ENCODE peak calls at places on chromosomes 13 and 19, in five cellular contexts. Z is hepatocyte, E is tibial nerve, Q is IMR-90, V is PC-3. F is an unnamed sample.

GRCh38 chr13:74770361-74770760 is 636.2 kb upstream of the KLF12 start:
- DNase-seq in Z (no peak), E (no peak), Q (peak; percentile 94), V (peak; percentile 78), F (peak; percentile 46)

GRCh38 chr13:48559638-48560320 is 26.9 kb upstream of the RCBTB2 start:
- DNase-seq in Z (no peak), E (no peak), Q (peak; percentile 70), V (peak; percentile 75), F (no peak)

GRCh38 chr19:51511353-51511752 is 9.8 kb upstream of the SIGLEC12 start:
- DNase-seq in Z (no peak), E (no peak), Q (no peak), V (peak; percentile 28), F (no peak)

GRCh38 chr13:33815011-33815550 is 2.9 kb upstream of the RFC3 start:
- DNase-seq in Z (no peak), E (no peak), Q (no peak), V (no peak), F (no peak)

GRCh38 chr19:52170863-52171320 is 529 bp downstream of the ZNF836 start:
- DNase-seq in Z (peak; percentile 31), E (no peak), Q (no peak), V (no peak), F (no peak)

GRCh38 chr13:27353166-27353583 is 71.2 kb upstream of the GTF3A start:
- DNase-seq in Z (peak; percentile 57), E (no peak), Q (peak; percentile 88), V (peak; percentile 74), F (peak; percentile 29)

GRCh38 chr13:110262944-110263343 is 44.0 kb downstream of the COL4A1 start:
- DNase-seq in Z (no peak), E (no peak), Q (no peak), V (no peak), F (no peak)

GRCh38 chr13:97716746-97717145 is 236.7 kb upstream of the IPO5 start:
- DNase-seq in Z (no peak), E (no peak), Q (no peak), V (no peak), F (no peak)

GRCh38 chr19:49788857-49789256 is 22.1 kb downstream of the AP2A1 start:
- DNase-seq in Z (no peak), E (no peak), Q (no peak), V (no peak), F (no peak)

GRCh38 chr13:42803563-42804212 is 22.3 kb downstream of the FAM216B start:
- DNase-seq in Z (no peak), E (no peak), Q (peak; percentile 85), V (no peak), F (no peak)

GRCh38 chr19:17886515-17886914 is 14.8 kb downstream of the SLC5A5 start:
- DNase-seq in Z (no peak), E (no peak), Q (no peak), V (no peak), F (no peak)

GRCh38 chr13:68176486-68176885 is 946.4 kb upstream of the PCDH9 start:
- DNase-seq in Z (peak; percentile 19), E (no peak), Q (peak; percentile 36), V (peak; percentile 68), F (peak; percentile 34)

GRCh38 chr13:98842074-98842473 is 89.6 kb upstream of the SLC15A1 start:
- DNase-seq in Z (peak; percentile 51), E (no peak), Q (no peak), V (no peak), F (no peak)

GRCh38 chr19:46298477-46299003 is 1.7 kb downstream of the HIF3A start:
- DNase-seq in Z (no peak), E (no peak), Q (no peak), V (no peak), F (no peak)
- H3K4me3 ChIP-seq in Z (peak overlapping the region; percentile 19), E (peak overlapping the region; percentile 42), Q (no peak overlapping the region), V (no peak overlapping the region), F (no peak overlapping the region)

GRCh38 chr13:53408306-53408705 is 379.7 kb downstream of the OLFM4 start:
- DNase-seq in Z (no peak), E (no peak), Q (no peak), V (no peak), F (no peak)

GRCh38 chr13:53411443-53411842 is 382.8 kb downstream of the OLFM4 start:
- DNase-seq in Z (no peak), E (no peak), Q (no peak), V (no peak), F (no peak)

GRCh38 chr13:53408847-53409568 is 380.4 kb downstream of the OLFM4 start:
- DNase-seq in Z (no peak), E (no peak), Q (no peak), V (no peak), F (no peak)

GRCh38 chr13:53405616-53406015 is 377.0 kb downstream of the OLFM4 start:
- DNase-seq in Z (peak; percentile 22), E (no peak), Q (no peak), V (no peak), F (no peak)
- TF ChIP-seq CTCF in Z (peak; percentile 6), E (no peak), Q (no peak), V (no peak), F (no peak)

GRCh38 chr19:35040826-35041547 is 534 bp upstream of the HPN start:
- DNase-seq in Z (peak; percentile 89), E (peak; percentile 89), Q (no peak), V (no peak), F (no peak)

GRCh38 chr19:35039881-35040456 is 1.6 kb upstream of the HPN start:
- DNase-seq in Z (no peak), E (no peak), Q (no peak), V (no peak), F (no peak)

GRCh38 chr19:35038623-35039512 is 2.7 kb upstream of the HPN start:
- DNase-seq in Z (no peak), E (no peak), Q (no peak), V (no peak), F (no peak)

GRCh38 chr19:35041548-35042055 is at the start of gene HPN:
- DNase-seq in Z (peak; percentile 91), E (no peak), Q (no peak), V (no peak), F (no peak)

GRCh38 chr19:35040474-35040825 is 1.1 kb upstream of the HPN start:
- DNase-seq in Z (no peak), E (no peak), Q (no peak), V (no peak), F (no peak)
- H3K27ac ChIP-seq in Z (peak overlapping the region; percentile 99), E (peak overlapping the region; percentile 67), Q (no peak overlapping the region), V (no peak overlapping the region), F (no peak overlapping the region)

DNA sequence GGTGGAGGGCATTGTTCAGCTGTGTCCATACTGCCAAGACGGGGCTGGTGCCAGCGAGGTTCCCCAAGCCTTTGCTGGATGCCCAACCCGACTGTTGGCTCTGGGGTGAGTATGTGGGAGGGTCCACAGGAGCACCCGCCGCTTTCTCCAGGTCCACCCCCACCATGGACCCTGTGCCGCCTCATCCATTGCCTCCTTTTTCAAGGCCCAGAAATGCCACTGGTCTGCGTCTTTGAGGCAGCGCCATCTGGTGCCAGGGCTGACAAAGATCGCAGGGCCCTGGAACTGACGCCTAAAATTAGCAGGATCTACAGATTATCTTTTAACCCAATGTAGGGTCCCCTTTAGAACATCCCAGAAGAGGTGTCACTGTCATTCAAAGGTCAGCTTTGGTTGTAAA is 34.6 kb downstream of the NFIX start:
- DNase-seq in Z (no peak), E (no peak), Q (no peak), V (peak; percentile 50), F (no peak)
- H3K4me3 ChIP-seq in Z (no peak overlapping the region), E (no peak overlapping the region), Q (no peak overlapping the region), V (no peak overlapping the region), F (no peak overlapping the region)

GRCh38 chr13:44307844-44308243 is 65.8 kb upstream of the SERP2 start:
- DNase-seq in Z (no peak), E (no peak), Q (no peak), V (peak; percentile 40), F (no peak)

GRCh38 chr13:44305216-44305615 is 68.4 kb upstream of the SERP2 start:
- DNase-seq in Z (no peak), E (no peak), Q (no peak), V (no peak), F (no peak)

GRCh38 chr13:44305845-44306244 is 67.8 kb upstream of the SERP2 start:
- DNase-seq in Z (no peak), E (no peak), Q (peak; percentile 67), V (peak; percentile 28), F (no peak)

GRCh38 chr13:44307255-44307654 is 66.4 kb upstream of the SERP2 start:
- DNase-seq in Z (no peak), E (no peak), Q (peak; percentile 38), V (peak; percentile 15), F (no peak)

GRCh38 chr13:44306401-44307192 is 67.0 kb upstream of the SERP2 start:
- DNase-seq in Z (peak; percentile 67), E (peak; percentile 38), Q (peak; percentile 99), V (peak; percentile 95), F (peak; percentile 81)
- TF ChIP-seq CTCF in Z (no peak), E (no peak), Q (no peak), V (no peak), F (no peak)

GRCh38 chr19:38773469-38774177 is at the start of gene LGALS7:
- DNase-seq in Z (no peak), E (no peak), Q (no peak), V (no peak), F (no peak)
- H3K27ac ChIP-seq in Z (no peak within 1 kb of the TSS), E (no peak within 1 kb of the TSS), Q (no peak within 1 kb of the TSS), V (no peak within 1 kb of the TSS), F (no peak within 1 kb of the TSS)

GRCh38 chr19:7200739-7201138 is 93.5 kb downstream of the INSR start:
- DNase-seq in Z (no peak), E (no peak), Q (no peak), V (no peak), F (no peak)
- H3K4me3 ChIP-seq in Z (no peak overlapping the region), E (no peak overlapping the region), Q (no peak overlapping the region), V (no peak overlapping the region), F (no peak overlapping the region)

GRCh38 chr13:63124863-63125262 is 1709.2 kb upstream of the PCDH20 start:
- DNase-seq in Z (peak; percentile 17), E (no peak), Q (peak; percentile 60), V (peak; percentile 36), F (no peak)
- TF ChIP-seq CTCF in Z (peak; percentile 69), E (no peak), Q (peak; percentile 54), V (peak; percentile 57), F (peak; percentile 50)

GRCh38 chr19:40613669-40614594 is 12.8 kb downstream of the LTBP4 start:
- DNase-seq in Z (peak; percentile 87), E (peak; percentile 83), Q (peak; percentile 72), V (no peak), F (peak; percentile 67)
- H3K27ac ChIP-seq in Z (peak overlapping the region; percentile 72), E (peak overlapping the region; percentile 90), Q (peak overlapping the region; percentile 96), V (no peak overlapping the region), F (peak overlapping the region; percentile 95)

DNA sequence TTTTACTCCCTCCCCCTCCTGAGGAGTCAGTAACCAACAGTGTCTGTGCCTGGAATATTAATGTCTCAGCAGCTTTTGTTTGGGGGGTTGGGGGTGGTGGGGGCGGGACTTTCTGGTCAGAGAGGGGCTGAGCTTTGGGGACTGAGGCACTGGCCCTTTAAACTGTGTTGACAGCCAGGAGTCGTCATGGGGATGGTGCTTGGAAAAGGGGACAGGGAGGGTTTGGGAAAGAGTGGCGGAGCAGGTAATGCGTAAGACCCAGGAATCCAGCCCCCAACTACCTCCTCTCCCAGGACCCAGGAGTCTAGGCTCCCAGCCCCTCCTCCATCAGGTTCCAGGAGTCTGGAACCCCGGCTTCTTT is 5.2 kb downstream of the CADM4 start:
- DNase-seq in Z (no peak), E (no peak), Q (no peak), V (no peak), F (no peak)
- H3K4me3 ChIP-seq in Z (no peak overlapping the region), E (peak overlapping the region; percentile 30), Q (no peak overlapping the region), V (no peak overlapping the region), F (no peak overlapping the region)

F was measured in AG04450.